ENCODE peak calls at places on chromosomes 1 and 21, in six cellular contexts. U is hypothalamus, B is fibroblast of lung, Z is upper lobe of right lung, G is NCI-H1436, R is caudate nucleus. T is an unnamed sample.

GRCh38 chr1:37859507-37860345 is at the start of gene MTF1:
- DNase-seq in U (peak; percentile 95), B (peak; percentile 96), Z (peak; percentile 98), G (peak; percentile 97), R (peak; percentile 95), T (peak; percentile 98)

GRCh38 chr1:231584117-231584516 is 42.5 kb upstream of the DISC1 start:
- DNase-seq in U (no peak), B (peak; percentile 75), Z (no peak), G (no peak), R (no peak), T (no peak)

GRCh38 chr1:31159869-31160611 is 79.6 kb downstream of the NKAIN1 start:
- DNase-seq in U (no peak), B (no peak), Z (no peak), G (no peak), R (no peak), T (no peak)

GRCh38 chr1:24899581-24900485 is 30.2 kb downstream of the RUNX3 start:
- DNase-seq in U (no peak), B (no peak), Z (no peak), G (no peak), R (no peak), T (no peak)

GRCh38 chr1:21175670-21176581 is 771 bp downstream of the EIF4G3 start:
- DNase-seq in U (no peak), B (no peak), Z (peak; percentile 75), G (peak; percentile 9), R (peak; percentile 40), T (peak; percentile 26)

GRCh38 chr1:39422604-39423003 is 68.8 kb upstream of the BMP8A start:
- DNase-seq in U (no peak), B (no peak), Z (no peak), G (no peak), R (no peak), T (no peak)

GRCh38 chr1:191886977-191887376 is 271.3 kb upstream of the RGS18 start:
- DNase-seq in U (no peak), B (no peak), Z (no peak), G (no peak), R (no peak), T (no peak)

GRCh38 chr1:213905315-213905714 is 82.5 kb upstream of the PROX1 start:
- DNase-seq in U (no peak), B (no peak), Z (no peak), G (no peak), R (peak; percentile 63), T (no peak)

GRCh38 chr1:19656134-19656779 is 8.4 kb upstream of the HTR6 start:
- DNase-seq in U (no peak), B (no peak), Z (no peak), G (no peak), R (no peak), T (no peak)

GRCh38 chr1:228366062-228366850 is 40.4 kb downstream of the TRIM11 start:
- DNase-seq in U (no peak), B (no peak), Z (peak; percentile 48), G (no peak), R (no peak), T (no peak)

GRCh38 chr1:3505161-3505560 is 50.7 kb downstream of the ARHGEF16 start:
- DNase-seq in U (no peak), B (no peak), Z (no peak), G (no peak), R (no peak), T (no peak)

GRCh38 chr21:19607983-19608668 is 1204.5 kb upstream of the TMPRSS15 start:
- DNase-seq in U (no peak), B (no peak), Z (no peak), G (no peak), R (no peak), T (no peak)

GRCh38 chr1:101291562-101292035 is 54.8 kb downstream of the S1PR1 start:
- DNase-seq in U (no peak), B (peak; percentile 68), Z (no peak), G (no peak), R (no peak), T (no peak)

GRCh38 chr1:22702671-22703070 is 8.0 kb upstream of the EPHB2 start:
- DNase-seq in U (no peak), B (no peak), Z (no peak), G (no peak), R (no peak), T (no peak)

GRCh38 chr1:233299450-233299849 is 3.9 kb upstream of the PCNX2 start:
- DNase-seq in U (no peak), B (no peak), Z (no peak), G (no peak), R (no peak), T (no peak)

GRCh38 chr1:94783342-94784264 is 36.6 kb upstream of the SLC44A3 start:
- DNase-seq in U (no peak), B (peak; percentile 99), Z (peak; percentile 88), G (no peak), R (no peak), T (no peak)

GRCh38 chr1:245298781-245299180 is 144.0 kb downstream of the KIF26B start:
- DNase-seq in U (no peak), B (peak; percentile 82), Z (no peak), G (no peak), R (no peak), T (no peak)

GRCh38 chr1:181425566-181425965 is 57.8 kb upstream of the CACNA1E start:
- DNase-seq in U (no peak), B (no peak), Z (no peak), G (no peak), R (no peak), T (no peak)

GRCh38 chr21:15669247-15669646 is 60.5 kb upstream of the USP25 start:
- DNase-seq in U (no peak), B (peak; percentile 53), Z (no peak), G (no peak), R (no peak), T (no peak)

T was measured in naive thymus-derived CD8-positive, alpha-beta T cell.